ENCODE peak calls at places on chromosome 14, in seven cellular contexts. V is AG20443; G is T-helper 1 cell; O is SK-N-DZ; T is DMS 273 treated with DMSO at 0.1 percent for 48 hours; L is stimulated activated CD8-positive, alpha-beta memory T cell treated with anti-CD3 and anti-CD28 coated beads, Interleukin-7, amount 100 ng/mL, for 1 hour; S is cardiac fibroblast. W is an unnamed sample.

GRCh38 chr14:78363008-78363407 is 192.8 kb downstream of the NRXN3 start:
- DNase-seq in V (no peak), G (no peak), O (no peak), T (no peak), L (no peak), S (no peak), W (no peak)

GRCh38 chr14:31802838-31803237 is 241.6 kb downstream of the NUBPL start:
- DNase-seq in V (no peak), G (no peak), O (no peak), T (no peak), L (no peak), S (no peak), W (no peak)

GRCh38 chr14:91470216-91470615 is 39.9 kb downstream of the PPP4R3A start:
- DNase-seq in V (no peak), G (no peak), O (no peak), T (no peak), L (no peak), S (no peak), W (no peak)

GRCh38 chr14:64942531-64943111 is at the start of gene GPX2:
- DNase-seq in V (no peak), G (no peak), O (no peak), T (no peak), L (no peak), S (no peak), W (no peak)

GRCh38 chr14:75141967-75142366 is 15.1 kb upstream of the NEK9 start:
- DNase-seq in V (peak), G (peak), O (no peak), T (no peak), L (no peak), S (peak), W (peak)

GRCh38 chr14:54457609-54457996 is 16.4 kb upstream of the CNIH1 start:
- DNase-seq in V (no peak), G (no peak), O (no peak), T (no peak), L (no peak), S (no peak), W (no peak)

GRCh38 chr14:99430491-99430890 is 50.2 kb downstream of the SETD3 start:
- DNase-seq in V (no peak), G (peak), O (no peak), T (no peak), L (no peak), S (peak), W (no peak)

GRCh38 chr14:68789002-68789797 is 3.7 kb downstream of the ZFP36L1 start:
- DNase-seq in V (peak), G (peak), O (peak), T (peak), L (peak), S (peak), W (peak)

GRCh38 chr14:102949062-102949800 is 26.8 kb downstream of the AMN start:
- DNase-seq in V (peak), G (no peak), O (no peak), T (no peak), L (no peak), S (no peak), W (peak)

GRCh38 chr14:57987596-57988300 is 121.9 kb upstream of the SLC35F4 start:
- DNase-seq in V (no peak), G (no peak), O (no peak), T (no peak), L (no peak), S (no peak), W (no peak)

GRCh38 chr14:99769799-99770198 is 23.4 kb upstream of the EML1 start:
- DNase-seq in V (no peak), G (no peak), O (no peak), T (no peak), L (no peak), S (no peak), W (no peak)

GRCh38 chr14:55139152-55139551 is 10.1 kb downstream of the LGALS3 start:
- DNase-seq in V (no peak), G (no peak), O (no peak), T (no peak), L (no peak), S (no peak), W (no peak)

GRCh38 chr14:22427771-22428228 is 161.2 kb downstream of the DAD1 start:
- DNase-seq in V (peak), G (no peak), O (no peak), T (no peak), L (no peak), S (peak), W (no peak)

GRCh38 chr14:88255798-88256197 is 67.3 kb downstream of the KCNK10 start:
- DNase-seq in V (no peak), G (no peak), O (no peak), T (no peak), L (no peak), S (no peak), W (no peak)

GRCh38 chr14:63436286-63437098 is 106.7 kb downstream of the PPP2R5E start:
- DNase-seq in V (no peak), G (no peak), O (no peak), T (no peak), L (no peak), S (no peak), W (no peak)

GRCh38 chr14:26926585-26926984 is 328.8 kb upstream of the NOVA1 start:
- DNase-seq in V (no peak), G (no peak), O (no peak), T (no peak), L (no peak), S (no peak), W (no peak)

GRCh38 chr14:81517798-81518398 is 15.8 kb downstream of the SEL1L start:
- DNase-seq in V (peak), G (no peak), O (no peak), T (no peak), L (no peak), S (peak), W (peak)

GRCh38 chr14:60684203-60684602 is 34.9 kb upstream of the SIX1 start:
- DNase-seq in V (peak), G (no peak), O (no peak), T (no peak), L (no peak), S (no peak), W (no peak)

GRCh38 chr14:55889124-55889523 is 229.1 kb upstream of the PELI2 start:
- DNase-seq in V (no peak), G (no peak), O (no peak), T (peak), L (no peak), S (no peak), W (no peak)

W was measured in HFFc6.